ENCODE peak calls at places on chromosomes 4 and X, in four cellular contexts. P, X, I and S are unnamed samples.

GRCh38 chr4:156734965-156735895 is 236.4 kb downstream of the PDGFC start:
- DNase-seq in P (no peak), I (no peak), X (no peak), S (no peak)

GRCh38 chr4:173040200-173040599 is 128.4 kb upstream of the GALNT7 start:
- DNase-seq in I (no peak), P (no peak), X (peak; percentile 70), S (no peak)

GRCh38 chrX:19544693-19545305 is 29.5 kb upstream of the MAP3K15 start:
- DNase-seq in P (no peak), X (no peak), I (peak; percentile 27), S (peak; percentile 43)

GRCh38 chr4:80878218-80878617 is 152.3 kb upstream of the BMP3 start:
- DNase-seq in X (no peak), I (no peak), P (no peak), S (no peak)

GRCh38 chr4:102535398-102536082 is 34.4 kb downstream of the NFKB1 start:
- DNase-seq in X (peak; percentile 37), P (no peak), I (no peak), S (no peak)

GRCh38 chr4:67393699-67394281 is 151.5 kb downstream of the CENPC start:
- DNase-seq in I (peak; percentile 39), P (no peak), X (no peak), S (peak; percentile 16)

GRCh38 chr4:60134106-60134505 is 1066.0 kb upstream of the ADGRL3 start:
- DNase-seq in P (no peak), X (no peak), I (no peak), S (no peak)

GRCh38 chrX:38170556-38170955 is 50.1 kb downstream of the SRPX start:
- DNase-seq in X (no peak), P (no peak), I (no peak), S (no peak)

GRCh38 chr4:47668810-47669408 is 169.0 kb downstream of the CORIN start:
- DNase-seq in X (no peak), P (no peak), I (peak; percentile 17), S (peak; percentile 41)

GRCh38 chr4:36312511-36312910 is 31.1 kb downstream of the DTHD1 start:
- DNase-seq in P (no peak), X (no peak), I (no peak), S (no peak)

GRCh38 chr4:145907827-145908226 is 30.8 kb downstream of the ZNF827 start:
- DNase-seq in X (no peak), P (no peak), I (no peak), S (no peak)

GRCh38 chr4:81173213-81173612 is 41.8 kb downstream of the PRKG2 start:
- DNase-seq in P (no peak), X (no peak), I (no peak), S (no peak)

GRCh38 chr4:98963538-98964433 is 31.7 kb upstream of the METAP1 start:
- DNase-seq in P (no peak), X (no peak), I (no peak), S (peak; percentile 9)

GRCh38 chrX:16892504-16893362 is 22.6 kb upstream of the RBBP7 start:
- DNase-seq in X (no peak), P (peak; percentile 74), I (peak; percentile 58), S (peak; percentile 52)
- H3K4me3 ChIP-seq in X (no peak overlapping the region), P (no peak overlapping the region), I (no peak overlapping the region), S (no peak overlapping the region)

DNA sequence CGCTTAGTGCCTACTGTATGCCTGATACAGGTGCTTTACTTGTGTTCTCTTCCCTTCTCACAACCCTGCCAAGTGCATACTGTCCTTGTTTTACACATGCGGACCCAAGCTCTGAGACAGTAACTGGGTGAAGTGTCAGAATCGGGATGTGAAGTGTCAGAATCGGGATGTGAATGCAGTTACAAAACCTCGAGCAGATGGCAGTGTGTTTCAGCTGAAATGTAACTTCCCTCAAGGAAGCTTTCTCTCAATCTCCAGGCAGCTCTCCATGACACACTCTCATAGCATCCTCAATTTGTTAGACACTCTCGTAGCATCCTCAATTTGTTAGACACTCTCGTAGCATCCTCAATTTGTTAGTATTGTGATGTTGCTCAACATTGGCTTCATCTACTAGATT is 1.0 kb upstream of the HPSE start:
- DNase-seq in P (no peak), X (no peak), I (no peak), S (no peak)
- H3K4me3 ChIP-seq in P (no peak overlapping the region), X (no peak overlapping the region), I (no peak overlapping the region), S (no peak overlapping the region)

GRCh38 chrX:72182924-72183323 is 1.4 kb downstream of the PIN4 start:
- DNase-seq in P (no peak), I (no peak), X (no peak), S (no peak)
- H3K4me3 ChIP-seq in P (no peak overlapping the region), I (no peak overlapping the region), X (no peak overlapping the region), S (peak overlapping the region; percentile 77)

DNA sequence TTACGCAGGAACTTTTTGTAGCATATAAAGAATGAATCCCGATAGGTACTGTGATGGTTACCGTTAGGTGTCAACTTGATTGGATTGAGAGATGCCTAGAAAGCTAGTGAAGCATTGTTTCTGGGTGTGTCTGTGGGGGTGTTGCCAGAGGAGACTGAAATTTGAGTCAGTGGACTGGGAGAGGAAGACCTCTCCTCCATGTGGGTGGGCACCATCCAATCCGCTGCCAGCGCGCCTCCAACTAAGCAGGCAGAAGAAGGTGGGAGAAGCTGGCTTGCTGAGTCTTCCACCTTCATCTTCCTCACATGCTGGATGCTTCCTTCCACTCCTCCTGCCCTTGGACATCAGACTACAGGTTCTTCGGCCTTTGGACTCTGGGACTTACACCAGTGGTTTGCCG is 40.1 kb downstream of the WFS1 start:
- DNase-seq in X (no peak), I (no peak), P (no peak), S (no peak)
- H3K4me3 ChIP-seq in X (no peak overlapping the region), I (peak overlapping the region; percentile 47), P (peak overlapping the region; percentile 45), S (no peak overlapping the region)

DNA sequence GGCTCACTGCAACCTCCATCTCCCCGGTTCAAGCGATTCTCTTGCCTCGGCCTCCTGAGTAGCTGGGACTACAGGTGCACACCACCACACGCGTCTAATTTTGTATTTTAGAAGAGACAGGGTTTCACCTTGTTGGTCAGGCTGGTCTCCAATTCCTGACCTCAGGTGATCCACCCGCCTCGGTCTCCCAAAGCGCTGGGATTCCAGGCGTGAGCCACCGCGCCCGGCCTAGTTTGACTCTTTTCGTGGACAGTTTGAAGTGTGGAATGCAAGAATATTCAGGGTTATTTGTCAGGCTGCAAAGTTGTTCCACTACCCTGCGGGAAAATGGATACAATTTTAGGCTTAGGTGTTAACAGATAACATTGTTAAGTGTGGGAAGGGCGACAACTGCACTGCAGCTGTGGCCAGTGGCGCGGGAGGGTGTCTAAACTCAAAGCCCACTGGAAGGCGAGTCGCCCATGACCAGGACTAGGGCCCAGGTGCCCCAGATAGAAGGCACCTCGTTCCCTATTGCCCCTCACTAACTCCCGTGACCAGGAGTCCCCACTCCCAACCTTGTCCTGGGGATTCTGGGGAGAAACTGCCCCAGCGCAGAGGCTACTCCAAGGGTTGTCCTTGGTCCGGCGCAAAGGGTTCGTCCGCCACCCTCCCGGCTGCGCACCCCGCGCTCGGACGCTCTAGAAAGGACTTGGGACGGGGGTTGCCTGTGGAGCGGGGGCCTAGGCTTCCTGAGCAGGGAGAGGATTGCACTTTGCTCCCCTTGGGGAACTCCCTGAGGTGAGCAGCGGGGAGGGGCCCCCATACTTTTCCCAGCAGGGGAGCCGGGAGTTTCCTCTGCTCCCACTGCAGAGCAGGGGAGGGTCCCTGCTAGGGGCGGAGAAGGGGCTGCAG is 1.1 kb upstream of the CD99 start:
- DNase-seq in I (no peak), X (no peak), P (peak; percentile 84), S (no peak)
- H3K4me3 ChIP-seq in I (peak overlapping the region; percentile 98), X (peak overlapping the region; percentile 83), P (peak overlapping the region; percentile 89), S (no peak overlapping the region)

DNA sequence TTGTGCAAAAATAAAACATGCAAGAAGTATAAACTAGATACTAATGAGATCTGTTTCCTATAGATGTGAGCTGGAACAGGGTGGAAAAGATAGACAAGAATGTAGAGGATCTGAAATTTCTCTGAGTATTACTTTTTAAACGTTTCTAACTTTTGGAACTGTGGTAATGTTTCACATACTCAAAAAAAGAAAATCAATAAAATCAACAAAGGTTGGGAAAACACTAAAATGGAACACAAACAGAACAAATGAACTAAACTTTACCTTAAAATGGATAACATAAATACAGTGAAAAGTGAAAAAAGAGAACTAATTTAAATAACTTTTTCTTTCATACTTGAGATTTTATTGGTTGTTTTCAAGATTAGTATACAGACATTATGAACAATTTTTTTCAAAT is 32.0 kb upstream of the MBNL3 start:
- DNase-seq in P (no peak), I (no peak), X (no peak), S (no peak)
- H3K4me3 ChIP-seq in P (no peak overlapping the region), I (no peak overlapping the region), X (no peak overlapping the region), S (no peak overlapping the region)

GRCh38 chr4:104494161-104494560 is 533 bp downstream of the CXXC4 start:
- DNase-seq in X (no peak), I (no peak), P (no peak), S (no peak)
- H3K4me3 ChIP-seq in X (peak overlapping the region; percentile 58), I (peak overlapping the region; percentile 86), P (no peak overlapping the region), S (no peak overlapping the region)